ENCODE peak calls at places on chromosomes 12 and 14, in seven cellular contexts. V is DND-41, X is uterus, H is thoracic aorta, N is psoas muscle, E is foreskin fibroblast, J is astrocyte of the cerebellum. O is an unnamed sample.

GRCh38 chr12:97524812-97525211 is 62.2 kb downstream of the RMST start:
- DNase-seq in E (no peak), N (no peak), J (no peak), H (no peak), X (no peak), V (no peak), O (no peak)

GRCh38 chr12:101127521-101128219 is 82.4 kb downstream of the SLC5A8 start:
- DNase-seq in N (no peak), E (peak; percentile 52), V (no peak), H (no peak), X (no peak), J (peak; percentile 26), O (no peak)

GRCh38 chr14:101862711-101863110 is 101.2 kb downstream of the PPP2R5C start:
- DNase-seq in J (no peak), V (no peak), N (no peak), X (no peak), E (no peak), H (no peak), O (no peak)

GRCh38 chr14:36605506-36605857 is 23.1 kb upstream of the NKX2-8 start:
- DNase-seq in E (no peak), V (no peak), J (no peak), N (no peak), H (no peak), X (no peak), O (no peak)

GRCh38 chr12:47067176-47067575 is 12.2 kb upstream of the PCED1B start:
- DNase-seq in X (no peak), H (no peak), J (no peak), E (no peak), N (no peak), V (no peak), O (no peak)

GRCh38 chr12:46154221-46154975 is 114.4 kb downstream of the SLC38A1 start:
- DNase-seq in H (no peak), X (no peak), J (no peak), E (peak; percentile 60), V (no peak), N (no peak), O (no peak)

GRCh38 chr14:78153069-78153351 is 17.2 kb upstream of the NRXN3 start:
- DNase-seq in V (no peak), X (no peak), N (no peak), H (no peak), E (no peak), J (peak; percentile 16), O (no peak)

GRCh38 chr12:6774557-6775062 is 2.3 kb downstream of the LAG3 start:
- DNase-seq in V (no peak), H (no peak), X (no peak), E (no peak), N (no peak), J (no peak), O (no peak)

GRCh38 chr14:39219075-39219499 is 14.6 kb upstream of the MIA2 start:
- DNase-seq in X (no peak), E (peak; percentile 29), J (peak; percentile 57), H (no peak), N (no peak), V (no peak), O (no peak)

GRCh38 chr12:64181504-64182291 is 40.4 kb downstream of the KICS2 start:
- DNase-seq in X (peak; percentile 67), E (peak; percentile 95), N (peak; percentile 19), H (peak; percentile 52), V (no peak), J (peak; percentile 86), O (peak; percentile 39)

GRCh38 chr14:67577181-67577580 is 22.9 kb downstream of the PIGH start:
- DNase-seq in N (no peak), V (no peak), J (no peak), E (no peak), H (no peak), X (no peak), O (no peak)

GRCh38 chr12:98516184-98516873 is 939 bp downstream of the TMPO start:
- DNase-seq in X (peak; percentile 78), J (peak; percentile 73), H (no peak), N (peak; percentile 53), V (peak; percentile 92), E (peak; percentile 68), O (peak; percentile 65)

GRCh38 chr14:24194186-24194872 is 912 bp downstream of the TM9SF1 start:
- DNase-seq in N (no peak), H (no peak), X (no peak), E (no peak), J (no peak), V (no peak), O (no peak)

GRCh38 chr14:24197066-24197465 is 1.8 kb upstream of the TM9SF1 start:
- DNase-seq in X (no peak), N (no peak), E (no peak), V (no peak), J (no peak), H (no peak), O (no peak)

GRCh38 chr14:24194873-24195185 is 412 bp downstream of the TM9SF1 start:
- DNase-seq in X (no peak), J (no peak), V (no peak), E (no peak), H (no peak), N (no peak), O (no peak)

GRCh38 chr14:24196071-24197061 is 1.1 kb upstream of the TM9SF1 start:
- DNase-seq in N (no peak), H (no peak), V (no peak), E (no peak), J (no peak), X (no peak), O (no peak)

DNA sequence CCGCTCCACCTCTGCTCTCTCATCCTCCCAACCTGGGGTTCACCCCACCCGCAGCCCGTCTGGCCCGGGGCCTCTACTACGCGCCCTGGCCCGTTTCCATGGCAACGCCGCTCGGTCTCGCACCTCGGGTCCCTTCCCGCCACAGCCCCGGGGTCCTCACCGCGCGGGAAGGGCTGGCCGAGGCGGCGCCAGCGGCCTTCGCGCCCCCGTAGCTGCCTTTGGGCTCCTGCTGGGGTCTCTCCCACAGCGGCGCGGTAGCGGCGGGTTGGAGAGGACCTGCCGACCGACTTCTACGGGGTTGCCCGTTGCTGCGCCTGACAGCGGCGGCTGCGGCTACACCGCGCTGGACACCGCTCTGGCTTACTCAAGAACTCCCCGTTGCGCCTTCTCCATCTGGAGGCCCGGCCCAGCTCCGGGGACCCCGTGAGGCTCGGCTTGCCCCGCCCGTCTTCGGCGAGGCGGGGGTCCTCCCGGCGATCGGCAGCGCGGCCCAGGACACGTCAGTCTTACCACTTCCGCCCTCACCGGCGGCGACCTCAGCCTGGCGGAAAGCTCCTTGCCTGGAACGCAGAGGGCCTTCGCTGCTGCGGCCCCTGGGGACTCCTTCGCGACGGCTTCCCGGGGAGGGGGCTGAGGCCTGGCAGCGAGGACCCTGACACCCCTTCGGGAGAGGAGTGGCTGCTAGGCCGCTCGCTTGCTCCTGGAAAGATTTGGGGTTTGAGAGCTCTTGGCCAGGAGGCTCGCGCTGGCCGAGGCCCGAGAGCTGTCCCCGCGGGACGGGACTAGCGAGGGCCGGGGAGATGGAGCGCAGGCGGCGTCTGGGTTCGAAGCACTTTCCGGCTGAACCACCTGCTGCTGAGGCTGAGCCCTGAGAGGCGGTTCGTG is at the start of gene TM9SF1:
- DNase-seq in J (peak; percentile 64), V (peak; percentile 92), X (peak; percentile 85), E (peak; percentile 87), H (peak; percentile 27), N (peak; percentile 91), O (peak; percentile 38)
- TF ChIP-seq CTCF in J (no peak), V (no peak), X (peak; percentile 22), E (no peak), H (no peak), N (no peak), O (no peak)

GRCh38 chr14:65371784-65372183 is 40.7 kb upstream of the FUT8 start:
- DNase-seq in E (no peak), X (no peak), J (no peak), N (no peak), H (no peak), V (no peak), O (no peak)

GRCh38 chr14:65369560-65369959 is 43.0 kb upstream of the FUT8 start:
- DNase-seq in V (no peak), E (no peak), H (no peak), N (no peak), X (no peak), J (no peak), O (no peak)

GRCh38 chr14:65370890-65371289 is 41.6 kb upstream of the FUT8 start:
- DNase-seq in H (no peak), E (no peak), X (no peak), N (no peak), V (no peak), J (no peak), O (no peak)

GRCh38 chr14:65373671-65374039 is 38.9 kb upstream of the FUT8 start:
- DNase-seq in J (no peak), X (no peak), N (no peak), H (no peak), E (no peak), V (no peak), O (no peak)

GRCh38 chr14:65373011-65373670 is 39.4 kb upstream of the FUT8 start:
- DNase-seq in X (no peak), J (no peak), H (no peak), V (no peak), N (no peak), E (no peak), O (no peak)
- H3K4me3 ChIP-seq in X (no peak overlapping the region), J (no peak overlapping the region), H (no peak overlapping the region), V (no peak overlapping the region), N (peak overlapping the region; percentile 42), E (peak overlapping the region; percentile 4), O (no peak overlapping the region)

DNA sequence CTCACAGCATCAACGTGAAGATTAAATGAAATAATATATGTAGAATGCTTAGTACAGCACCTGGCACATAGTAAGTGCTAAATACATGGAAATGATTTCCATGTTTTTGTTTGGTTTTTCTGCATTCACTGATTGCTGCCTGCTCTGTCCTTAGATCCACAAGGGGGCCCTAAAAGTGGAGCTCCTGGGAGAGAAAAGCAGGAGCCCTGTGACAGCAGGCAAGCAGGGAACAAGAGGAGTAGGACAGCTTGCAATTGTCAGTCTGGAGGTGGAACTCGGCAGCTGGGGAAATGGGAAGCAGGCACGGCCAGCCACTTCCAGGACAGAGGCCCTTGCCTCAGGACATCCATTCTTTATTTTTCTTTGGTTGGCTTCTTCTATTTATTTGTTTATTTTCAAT is 292.9 kb downstream of the BMP4 start:
- DNase-seq in J (no peak), E (peak; percentile 28), N (no peak), H (no peak), V (no peak), X (no peak), O (no peak)
- TF ChIP-seq CTCF in J (peak; percentile 57), E (peak; percentile 68), N (no peak), H (no peak), V (peak; percentile 10), X (no peak), O (peak; percentile 40)

GRCh38 chr12:53051881-53052412 is 2.1 kb downstream of the TNS2 start:
- DNase-seq in J (no peak), H (no peak), N (no peak), E (no peak), X (no peak), V (no peak), O (no peak)

GRCh38 chr12:53051058-53051880 is 1.4 kb downstream of the TNS2 start:
- DNase-seq in J (no peak), N (peak; percentile 84), V (no peak), H (no peak), X (peak; percentile 89), E (peak; percentile 84), O (no peak)

GRCh38 chr12:53048780-53049401 is 974 bp upstream of the TNS2 start:
- DNase-seq in H (no peak), N (peak; percentile 81), V (no peak), J (no peak), E (peak; percentile 79), X (peak; percentile 82), O (no peak)

GRCh38 chr12:53049582-53050318 is at the start of gene TNS2:
- DNase-seq in X (peak; percentile 87), N (peak; percentile 89), H (no peak), V (no peak), E (peak; percentile 80), J (no peak), O (no peak)

GRCh38 chr12:53050426-53051057 is 677 bp downstream of the TNS2 start:
- DNase-seq in X (no peak), H (no peak), V (no peak), E (no peak), N (peak; percentile 41), J (no peak), O (no peak)
- H3K4me3 ChIP-seq in X (peak overlapping the region; percentile 76), H (peak overlapping the region; percentile 78), V (no peak overlapping the region), E (peak overlapping the region; percentile 88), N (peak overlapping the region; percentile 86), J (peak overlapping the region; percentile 63), O (peak overlapping the region; percentile 48)

O was measured in LNCaP clone FGC.